ENCODE peak calls at places on chromosome 4, in seven cellular contexts. O is IMR-90, C is mesendoderm, R is neuronal stem cell, N is mesenchymal stem cell, S is H9, A is H1. F is an unnamed sample.

GRCh38 chr4:175385797-175386196 is 426.3 kb downstream of the GPM6A start:
- DNase-seq in O (peak; percentile 13), C (no peak), R (no peak), N (peak; percentile 2), S (no peak), A (no peak), F (no peak)

GRCh38 chr4:174036111-174036510 is 247.4 kb downstream of the FBXO8 start:
- DNase-seq in O (no peak), C (peak; percentile 19), R (no peak), N (no peak), S (no peak), A (no peak), F (peak; percentile 4)

GRCh38 chr4:98614655-98615054 is 43.8 kb downstream of the TSPAN5 start:
- DNase-seq in O (no peak), C (no peak), R (no peak), N (no peak), S (no peak), A (no peak), F (no peak)

GRCh38 chr4:1643971-1644735 is 40.0 kb downstream of the FAM53A start:
- DNase-seq in O (no peak), C (no peak), R (no peak), N (no peak), S (no peak), A (no peak), F (no peak)

GRCh38 chr4:112523008-112523440 is 7.0 kb upstream of the NEUROG2 start:
- DNase-seq in O (peak; percentile 66), C (peak; percentile 82), R (peak; percentile 59), N (peak; percentile 33), S (peak; percentile 85), A (peak; percentile 82), F (peak; percentile 51)

GRCh38 chr4:68960294-68961163 is 8.9 kb upstream of the UGT2A3 start:
- DNase-seq in O (no peak), C (no peak), R (no peak), N (no peak), S (no peak), A (no peak), F (no peak)

GRCh38 chr4:133151301-133151680 is 2.2 kb downstream of the PCDH10 start:
- DNase-seq in O (no peak), C (peak; percentile 60), R (no peak), N (peak; percentile 40), S (no peak), A (no peak), F (no peak)

GRCh38 chr4:38870098-38870850 is 2.7 kb downstream of the FAM114A1 start:
- DNase-seq in O (peak; percentile 30), C (no peak), R (no peak), N (no peak), S (no peak), A (no peak), F (peak; percentile 6)

GRCh38 chr4:40055379-40055872 is 1.2 kb upstream of the N4BP2 start:
- DNase-seq in O (no peak), C (no peak), R (peak; percentile 18), N (no peak), S (no peak), A (no peak), F (peak; percentile 36)

GRCh38 chr4:100721077-100721476 is 203.3 kb upstream of the EMCN start:
- DNase-seq in O (no peak), C (no peak), R (no peak), N (no peak), S (no peak), A (no peak), F (no peak)

GRCh38 chr4:128364565-128364964 is 77.0 kb upstream of the PGRMC2 start:
- DNase-seq in O (peak; percentile 74), C (no peak), R (no peak), N (peak; percentile 35), S (no peak), A (no peak), F (no peak)

GRCh38 chr4:9971711-9972110 is 49.6 kb downstream of the SLC2A9 start:
- DNase-seq in O (no peak), C (no peak), R (no peak), N (no peak), S (no peak), A (no peak), F (peak; percentile 71)

DNA sequence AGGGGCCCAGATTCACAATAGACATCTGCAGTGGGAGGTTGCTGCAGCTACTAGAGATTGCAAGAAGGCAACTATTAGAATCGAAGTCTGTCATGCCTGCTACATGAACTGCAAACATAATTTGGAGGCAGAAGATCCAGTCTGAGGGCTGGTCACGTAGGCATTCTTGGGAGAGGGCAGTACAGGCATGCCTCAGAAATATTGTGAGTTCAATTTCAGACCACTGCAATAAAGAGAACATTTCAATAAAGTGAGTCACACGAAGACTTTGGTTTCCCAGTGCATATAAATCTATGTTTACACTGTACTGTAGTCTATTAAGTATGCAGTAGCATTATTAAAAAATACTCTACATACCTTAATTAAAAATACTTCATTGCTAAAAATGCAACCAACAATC is 585.8 kb upstream of the FAT1 start:
- DNase-seq in O (peak; percentile 69), C (no peak), R (no peak), N (peak; percentile 12), S (no peak), A (no peak), F (no peak)
- H3K23ac ChIP-seq in O (peak overlapping the region; percentile 77), C (no peak overlapping the region), R (no peak overlapping the region), N (no peak overlapping the region), S (no peak overlapping the region), A (no peak overlapping the region), F (no peak overlapping the region)

DNA sequence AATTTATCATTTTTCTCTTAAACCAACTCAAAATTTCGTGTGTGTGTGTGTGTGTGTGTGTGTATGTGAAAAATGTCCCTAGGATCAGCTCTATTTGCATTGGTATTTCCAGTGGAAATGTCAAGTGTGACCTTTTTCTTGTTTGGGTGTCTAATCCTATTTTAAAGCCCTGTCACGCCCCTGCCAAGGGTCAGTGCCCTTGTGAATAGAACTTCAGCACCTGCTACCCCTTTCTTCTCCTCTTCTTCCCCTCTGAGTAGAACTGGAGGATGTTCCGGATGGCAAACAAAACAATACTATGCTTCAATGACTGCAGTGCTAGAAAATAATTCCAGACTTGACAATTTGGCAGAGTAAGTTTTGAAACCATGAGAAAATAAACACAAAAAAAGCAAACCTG is 67.3 kb downstream of the SPRY1 start:
- DNase-seq in O (no peak), C (no peak), R (peak; percentile 65), N (no peak), S (no peak), A (no peak), F (no peak)
- H3K4ac ChIP-seq in O (no peak overlapping the region), C (no peak overlapping the region), R (no peak overlapping the region), N (no peak overlapping the region), S (no peak overlapping the region), A (no peak overlapping the region), F (no peak overlapping the region)

GRCh38 chr4:41878170-41878941 is 56.9 kb upstream of the TMEM33 start:
- DNase-seq in O (no peak), C (no peak), R (no peak), N (no peak), S (peak; percentile 39), A (peak; percentile 72), F (no peak)

GRCh38 chr4:41879552-41879951 is 55.7 kb upstream of the TMEM33 start:
- DNase-seq in O (no peak), C (no peak), R (no peak), N (no peak), S (no peak), A (no peak), F (no peak)

GRCh38 chr4:41878991-41879491 is 56.2 kb upstream of the TMEM33 start:
- DNase-seq in O (no peak), C (peak; percentile 16), R (no peak), N (no peak), S (peak; percentile 51), A (peak; percentile 67), F (no peak)

GRCh38 chr4:41874873-41875272 is 60.4 kb upstream of the TMEM33 start:
- DNase-seq in O (no peak), C (no peak), R (no peak), N (no peak), S (no peak), A (no peak), F (no peak)

DNA sequence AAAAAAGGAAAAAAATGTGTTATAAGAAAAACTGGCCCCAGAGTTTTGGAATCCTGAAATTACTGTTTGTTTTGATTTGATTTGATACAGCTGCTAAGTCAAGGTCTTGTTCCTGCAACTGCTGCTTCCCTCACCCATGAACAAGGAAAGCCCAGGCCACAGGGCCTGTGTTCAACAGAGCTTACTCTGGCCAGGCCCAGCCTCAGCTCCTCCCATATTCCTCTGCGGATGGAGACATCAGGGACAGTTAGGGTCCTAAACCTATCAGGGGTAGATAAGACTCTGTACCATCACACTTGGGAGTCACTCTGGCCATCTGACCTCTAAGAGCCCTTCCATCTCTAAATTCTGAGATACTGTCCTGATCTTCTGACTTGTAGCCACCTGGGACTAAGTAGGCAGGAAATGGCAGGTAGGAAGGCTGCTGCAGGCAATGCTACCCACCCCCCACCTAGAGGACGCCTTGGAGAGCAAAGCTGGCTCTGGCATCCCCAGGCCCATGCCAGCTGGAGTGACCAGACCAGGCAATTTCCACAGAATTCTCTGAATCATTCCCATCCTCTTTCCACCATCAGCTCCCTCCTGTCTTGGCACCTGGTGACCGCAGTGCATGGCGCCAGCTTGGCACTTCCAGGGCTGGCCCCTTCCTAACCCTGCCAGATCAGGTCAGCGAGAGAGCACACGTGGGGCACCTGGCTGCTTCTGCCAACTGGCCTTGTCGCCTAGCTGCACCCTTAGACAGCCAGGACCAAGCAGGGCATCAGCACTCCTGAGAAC is 58.0 kb upstream of the TMEM33 start:
- DNase-seq in O (no peak), C (no peak), R (no peak), N (no peak), S (peak; percentile 36), A (peak; percentile 50), F (no peak)
- H3K27me3 ChIP-seq in O (peaks cover 94% of the 10 kb centered on the region), C (peaks cover 93% of the 10 kb centered on the region), R (peaks cover 99% of the 10 kb centered on the region), N (peaks cover 100% of the 10 kb centered on the region), S (peaks cover 99% of the 10 kb centered on the region), A (peaks cover 95% of the 10 kb centered on the region), F (peaks cover 85% of the 10 kb centered on the region)

GRCh38 chr4:185435466-185435865 is 9.7 kb upstream of the UFSP2 start:
- DNase-seq in O (no peak), C (no peak), R (no peak), N (no peak), S (no peak), A (no peak), F (no peak)
- H3K23ac ChIP-seq in O (no peak overlapping the region), C (no peak overlapping the region), R (no peak overlapping the region), N (no peak overlapping the region), S (no peak overlapping the region), A (no peak overlapping the region), F (no peak overlapping the region)

GRCh38 chr4:144584428-144584827 is 61.5 kb upstream of the HHIP start:
- DNase-seq in O (no peak), C (no peak), R (no peak), N (no peak), S (no peak), A (no peak), F (no peak)

GRCh38 chr4:144582105-144582850 is 63.7 kb upstream of the HHIP start:
- DNase-seq in O (peak; percentile 45), C (no peak), R (no peak), N (no peak), S (no peak), A (no peak), F (no peak)

GRCh38 chr4:144580421-144580820 is 65.5 kb upstream of the HHIP start:
- DNase-seq in O (no peak), C (no peak), R (no peak), N (no peak), S (no peak), A (no peak), F (peak; percentile 64)

GRCh38 chr4:144583658-144584057 is 62.3 kb upstream of the HHIP start:
- DNase-seq in O (peak; percentile 47), C (no peak), R (no peak), N (no peak), S (no peak), A (no peak), F (no peak)

GRCh38 chr4:144582975-144583374 is 63.0 kb upstream of the HHIP start:
- DNase-seq in O (peak; percentile 28), C (no peak), R (no peak), N (no peak), S (no peak), A (no peak), F (no peak)
- H3K4ac ChIP-seq in O (peak overlapping the region; percentile 35), C (no peak overlapping the region), R (no peak overlapping the region), N (no peak overlapping the region), S (no peak overlapping the region), A (no peak overlapping the region), F (no peak overlapping the region)

F was measured in trophoblast cell.